ENCODE peak calls at places on chromosomes 12 and 14, in seven cellular contexts. I is kidney; A is trophoblast cell; L is right cardiac atrium; S is adrenal gland; Z is lung; H is CD4-positive, alpha-beta memory T cell. V is an unnamed sample.

GRCh38 chr12:87425942-87426554 is 603.2 kb downstream of the C12orf50 start:
- DNase-seq in I (no peak), A (no peak), L (no peak), S (no peak), Z (no peak), H (no peak), V (no peak)

GRCh38 chr12:10243803-10244520 is 31.3 kb downstream of the GABARAPL1 start:
- DNase-seq in I (no peak), A (no peak), L (no peak), S (no peak), Z (no peak), H (no peak), V (no peak)

GRCh38 chr14:56417173-56417572 is 162.4 kb upstream of the TMEM260 start:
- DNase-seq in I (no peak), A (no peak), L (no peak), S (no peak), Z (no peak), H (no peak), V (no peak)

GRCh38 chr14:104460920-104461651 is 118.5 kb upstream of the C14orf180 start:
- DNase-seq in I (peak; percentile 65), A (no peak), L (no peak), S (no peak), Z (peak; percentile 27), H (no peak), V (no peak)

GRCh38 chr14:57657487-57657886 is 163.8 kb upstream of the CCDC198 start:
- DNase-seq in I (no peak), A (no peak), L (no peak), S (no peak), Z (no peak), H (no peak), V (no peak)

GRCh38 chr14:88078525-88078924 is 73.6 kb downstream of the GPR65 start:
- DNase-seq in I (no peak), A (no peak), L (no peak), S (no peak), Z (no peak), H (no peak), V (no peak)

GRCh38 chr12:72549184-72549583 is 277.0 kb downstream of the TRHDE start:
- DNase-seq in I (no peak), A (no peak), L (no peak), S (no peak), Z (no peak), H (no peak), V (no peak)

GRCh38 chr12:69475237-69475984 is 5.2 kb downstream of the FRS2 start:
- DNase-seq in I (no peak), A (peak; percentile 53), L (no peak), S (no peak), Z (no peak), H (no peak), V (no peak)

GRCh38 chr12:113198286-113198685 is 12.8 kb downstream of the RITA1 start:
- DNase-seq in I (no peak), A (no peak), L (no peak), S (no peak), Z (no peak), H (no peak), V (no peak)

DNA sequence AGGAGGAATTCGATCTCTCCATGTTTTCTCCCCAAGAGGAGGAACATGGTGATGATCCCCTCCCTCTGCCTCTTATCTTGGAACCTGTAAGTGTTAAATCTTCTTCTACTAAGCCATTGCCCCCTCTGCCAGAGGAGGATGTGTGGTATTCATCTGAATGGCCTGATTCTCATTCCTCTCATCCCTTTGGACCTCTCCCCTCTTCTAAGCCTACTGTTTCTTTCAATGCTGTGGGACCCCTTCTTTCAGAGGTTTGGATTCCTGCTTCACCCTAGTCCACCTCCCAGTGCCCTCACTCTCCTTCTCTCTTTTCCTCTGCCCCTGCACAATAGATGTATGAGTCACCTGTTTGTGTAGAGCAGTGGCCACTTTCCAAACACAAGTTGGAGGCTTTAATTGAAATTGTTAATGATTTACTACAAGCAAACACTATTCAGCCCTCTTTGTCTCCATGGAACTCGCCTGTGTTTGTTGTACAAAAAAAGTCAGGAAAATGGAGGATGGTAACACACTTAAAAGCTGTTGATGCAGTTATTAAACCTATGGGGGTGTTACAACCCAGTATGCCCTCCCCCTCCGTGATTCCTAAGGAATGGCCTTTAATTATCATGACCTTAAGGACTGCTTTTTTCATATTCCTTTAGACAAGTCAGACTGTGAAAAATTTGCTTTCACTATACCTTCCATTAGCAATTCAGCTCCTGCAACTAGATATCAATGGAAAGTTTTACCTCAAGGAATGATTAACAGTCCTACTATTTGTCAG is 192.1 kb upstream of the ALG10B start:
- DNase-seq in I (no peak), A (no peak), L (no peak), S (no peak), Z (peak; percentile 40), H (no peak), V (no peak)
- H3K9me3 ChIP-seq in I (peaks cover 5% of the 10 kb centered on the region), A (peaks cover 17% of the 10 kb centered on the region), L (no peaks in the 10 kb centered on the region), S (no peaks in the 10 kb centered on the region), Z (no peaks in the 10 kb centered on the region), H (peaks cover 7% of the 10 kb centered on the region), V (no peaks in the 10 kb centered on the region)

DNA sequence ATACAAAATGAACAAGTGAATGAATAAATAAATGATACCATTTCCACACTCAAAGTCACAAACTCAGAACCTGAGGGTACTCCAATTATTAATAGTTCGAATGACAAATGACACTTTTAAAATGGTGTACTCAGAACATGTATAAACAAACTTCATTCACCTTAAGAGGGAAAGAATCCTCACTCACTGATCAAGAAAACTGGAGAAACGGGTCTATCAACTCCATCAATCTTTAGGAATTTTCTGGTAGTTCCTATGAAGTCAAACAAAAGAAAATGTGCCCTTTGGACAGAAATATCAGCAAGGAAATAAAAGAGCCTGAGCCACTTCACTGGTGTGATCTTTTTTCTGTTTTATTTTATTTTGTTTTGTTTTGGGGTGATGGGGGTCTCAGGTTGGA is 5.2 kb upstream of the NRDE2 start:
- DNase-seq in I (no peak), A (peak; percentile 91), L (no peak), S (no peak), Z (no peak), H (no peak), V (no peak)
- H3K27ac ChIP-seq in I (no peak overlapping the region), A (peak overlapping the region; percentile 23), L (no peak overlapping the region), S (no peak overlapping the region), Z (no peak overlapping the region), H (no peak overlapping the region), V (no peak overlapping the region)

GRCh38 chr14:40197344-40197743 is 765.1 kb upstream of the FBXO33 start:
- DNase-seq in I (no peak), A (no peak), L (no peak), S (no peak), Z (no peak), H (no peak), V (no peak)
- H3K9me3 ChIP-seq in I (no peaks in the 10 kb centered on the region), A (no peaks in the 10 kb centered on the region), L (no peaks in the 10 kb centered on the region), S (no peaks in the 10 kb centered on the region), Z (no peaks in the 10 kb centered on the region), H (no peaks in the 10 kb centered on the region), V (no peaks in the 10 kb centered on the region)

GRCh38 chr12:50375802-50376201 is 20.6 kb downstream of the FAM186A start:
- DNase-seq in I (no peak), A (no peak), L (no peak), S (no peak), Z (no peak), H (no peak), V (no peak)

DNA sequence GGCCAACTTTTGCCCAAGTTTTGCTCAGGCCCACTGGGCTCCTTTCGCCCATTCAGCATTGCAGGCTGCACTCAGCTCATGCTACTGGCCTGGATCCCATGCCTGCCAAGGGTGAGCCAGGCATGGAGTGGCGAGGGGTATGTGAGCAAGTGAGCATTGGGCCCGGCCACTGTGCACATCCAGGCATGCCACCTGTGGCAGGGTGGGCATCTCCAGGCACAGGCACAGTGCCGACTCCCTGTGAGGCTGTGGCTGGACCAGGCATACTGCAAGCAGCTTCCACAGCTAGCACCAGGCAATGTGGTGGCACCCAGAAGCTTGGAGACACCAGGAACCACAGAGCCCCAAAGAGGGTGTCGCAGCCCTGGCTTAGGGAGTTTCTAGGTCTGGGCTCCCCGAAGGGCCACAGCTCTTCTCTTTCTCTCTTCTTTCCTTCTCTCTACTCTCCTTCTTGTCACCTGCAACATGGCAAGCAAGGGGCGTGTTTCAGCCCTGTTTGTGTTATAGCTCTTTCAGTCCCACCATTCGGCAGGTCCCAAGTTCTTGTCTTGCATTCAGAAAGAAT is 15.6 kb downstream of the FAM186A start:
- DNase-seq in I (no peak), A (no peak), L (no peak), S (no peak), Z (no peak), H (no peak), V (no peak)
- H3K27ac ChIP-seq in I (no peak overlapping the region), A (no peak overlapping the region), L (no peak overlapping the region), S (no peak overlapping the region), Z (no peak overlapping the region), H (no peak overlapping the region), V (no peak overlapping the region)

GRCh38 chr14:40099316-40099715 is 667.1 kb upstream of the FBXO33 start:
- DNase-seq in I (no peak), A (no peak), L (no peak), S (no peak), Z (no peak), H (no peak), V (no peak)

GRCh38 chr14:40093800-40094199 is 661.6 kb upstream of the FBXO33 start:
- DNase-seq in I (no peak), A (no peak), L (no peak), S (no peak), Z (no peak), H (no peak), V (no peak)

GRCh38 chr14:40100544-40101196 is 668.4 kb upstream of the FBXO33 start:
- DNase-seq in I (no peak), A (no peak), L (no peak), S (no peak), Z (no peak), H (no peak), V (no peak)

GRCh38 chr14:40098468-40098867 is 666.2 kb upstream of the FBXO33 start:
- DNase-seq in I (no peak), A (no peak), L (no peak), S (no peak), Z (no peak), H (no peak), V (no peak)

DNA sequence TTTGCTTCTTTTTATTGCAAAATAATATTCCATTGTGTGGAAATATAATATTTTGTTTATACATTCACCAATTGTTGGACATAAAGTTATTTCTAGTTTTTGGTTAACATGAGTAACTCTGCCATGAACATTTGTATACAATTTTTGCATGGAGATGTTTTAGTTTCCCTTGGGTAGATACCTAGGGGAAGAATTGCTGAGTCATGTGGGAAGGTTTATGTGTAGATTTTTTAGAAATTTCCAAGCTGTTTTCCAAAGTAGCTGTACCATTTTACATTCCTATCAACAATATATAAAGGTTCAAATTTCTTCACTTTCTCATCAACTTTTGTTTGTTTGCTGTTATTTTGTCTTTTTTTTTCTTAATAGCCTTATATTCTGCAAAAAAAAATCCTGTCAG is 664.7 kb upstream of the FBXO33 start:
- DNase-seq in I (no peak), A (no peak), L (no peak), S (no peak), Z (no peak), H (no peak), V (no peak)
- H3K9me3 ChIP-seq in I (no peaks in the 10 kb centered on the region), A (no peaks in the 10 kb centered on the region), L (no peaks in the 10 kb centered on the region), S (no peaks in the 10 kb centered on the region), Z (no peaks in the 10 kb centered on the region), H (no peaks in the 10 kb centered on the region), V (no peaks in the 10 kb centered on the region)

V was measured in CD8-positive, alpha-beta T cell.